ENCODE peak calls at places on chromosome X, in eight cellular contexts. U is stimulated activated CD4-positive, alpha-beta T cell treated with anti-CD3 and anti-CD28 coated beads, Interleukin-1b, Interleukin-23, amount 100 ng/mL, for 24 hours; Q is stromal cell of bone marrow; Y is activated CD8-positive, alpha-beta memory T cell treated with anti-CD3 and anti-CD28 coated beads, Interleukin-2, amount 50 U/mL, for 4 hours; L is activated effector memory CD4-positive, alpha-beta T cell treated with anti-CD3 and anti-CD28 coated beads, Interleukin-2, amount 50 U/mL, for 16 hours; I is LoVo; T is EL; C is non-pigmented ciliary epithelial cell. W is an unnamed sample.

GRCh38 chrX:31497086-31497485 is 425.2 kb upstream of the FTHL17 start:
- DNase-seq in Y (no peak), T (peak), L (no peak), C (no peak), U (no peak), Q (no peak), I (no peak), W (no peak)

GRCh38 chrX:53616921-53617320 is 69.6 kb downstream of the HUWE1 start:
- DNase-seq in L (no peak), Y (no peak), I (no peak), U (no peak), T (no peak), C (no peak), Q (no peak), W (no peak)

GRCh38 chrX:98371994-98372393 is 1488.3 kb downstream of the RPA4 start:
- DNase-seq in Y (no peak), U (no peak), L (no peak), C (no peak), Q (no peak), I (no peak), T (peak), W (no peak)

GRCh38 chrX:53126377-53126776 is 32.4 kb downstream of the KANTR start:
- DNase-seq in Y (no peak), U (no peak), I (no peak), T (no peak), C (no peak), Q (no peak), L (no peak), W (no peak)

GRCh38 chrX:31633349-31633748 is 561.5 kb upstream of the FTHL17 start:
- DNase-seq in L (no peak), C (no peak), Q (no peak), Y (no peak), T (no peak), U (no peak), I (no peak), W (no peak)

GRCh38 chrX:97751735-97752134 is 868.0 kb downstream of the RPA4 start:
- DNase-seq in U (no peak), C (no peak), Q (no peak), I (no peak), T (no peak), L (no peak), Y (no peak), W (no peak)

GRCh38 chrX:153588782-153589446 is 10.0 kb downstream of the CCNQ start:
- DNase-seq in I (no peak), U (no peak), T (no peak), L (no peak), C (no peak), Q (no peak), Y (no peak), W (no peak)

GRCh38 chrX:47059142-47059874 is 18.9 kb upstream of the RGN start:
- DNase-seq in I (no peak), T (no peak), Q (no peak), C (no peak), U (no peak), L (no peak), Y (no peak), W (no peak)

GRCh38 chrX:154805696-154806091 is 409 bp upstream of the MPP1 start:
- DNase-seq in Q (no peak), Y (no peak), I (no peak), L (no peak), U (no peak), C (no peak), T (no peak), W (no peak)

GRCh38 chrX:17078031-17078730 is 131.7 kb downstream of the REPS2 start:
- DNase-seq in Y (no peak), U (no peak), C (peak), Q (peak), I (no peak), T (peak), L (no peak), W (no peak)